ENCODE peak calls at places on chromosomes 16 and 17, in ten cellular contexts. One of them, this sample, is unnamed.

GRCh38 chr17:75774988-75775668 is 9.5 kb upstream of the UNK start:
- DNase-seq in stimulated activated CD4-positive, alpha-beta T cell treated with anti-CD3 and anti-CD28 coated beads, TNF-alpha, amount 100 ng/mL, for 1 hour: no peak
- DNase-seq in LHCN-M2: peak; percentile 62
- DNase-seq in neural crest cell: no peak
- DNase-seq in naive thymus-derived CD8-positive, alpha-beta T cell: no peak
- DNase-seq in AG10803: peak; percentile 33
- DNase-seq in osteocyte: no peak
- DNase-seq in hippocampal formation: no peak
- DNase-seq in amniotic stem cell: no peak
- DNase-seq in A549: no peak
- DNase-seq in this sample: peak; percentile 45

GRCh38 chr17:50275279-50275678 is 1.0 kb downstream of the TMEM92 start:
- DNase-seq in stimulated activated CD4-positive, alpha-beta T cell treated with anti-CD3 and anti-CD28 coated beads, TNF-alpha, amount 100 ng/mL, for 1 hour: no peak
- DNase-seq in LHCN-M2: no peak
- DNase-seq in neural crest cell: no peak
- DNase-seq in naive thymus-derived CD8-positive, alpha-beta T cell: no peak
- DNase-seq in AG10803: no peak
- DNase-seq in osteocyte: no peak
- DNase-seq in hippocampal formation: no peak
- DNase-seq in amniotic stem cell: no peak
- DNase-seq in A549: no peak
- DNase-seq in this sample: no peak

GRCh38 chr16:23608194-23608593 is 12.1 kb upstream of the NDUFAB1 start:
- DNase-seq in stimulated activated CD4-positive, alpha-beta T cell treated with anti-CD3 and anti-CD28 coated beads, TNF-alpha, amount 100 ng/mL, for 1 hour: no peak
- DNase-seq in LHCN-M2: peak; percentile 41
- DNase-seq in neural crest cell: no peak
- DNase-seq in naive thymus-derived CD8-positive, alpha-beta T cell: no peak
- DNase-seq in AG10803: no peak
- DNase-seq in osteocyte: no peak
- DNase-seq in hippocampal formation: no peak
- DNase-seq in amniotic stem cell: no peak
- DNase-seq in A549: no peak
- DNase-seq in this sample: no peak

GRCh38 chr16:47136101-47136820 is 7.5 kb downstream of the NETO2 start:
- DNase-seq in stimulated activated CD4-positive, alpha-beta T cell treated with anti-CD3 and anti-CD28 coated beads, TNF-alpha, amount 100 ng/mL, for 1 hour: no peak
- DNase-seq in LHCN-M2: no peak
- DNase-seq in neural crest cell: no peak
- DNase-seq in naive thymus-derived CD8-positive, alpha-beta T cell: no peak
- DNase-seq in AG10803: no peak
- DNase-seq in osteocyte: no peak
- DNase-seq in hippocampal formation: no peak
- DNase-seq in amniotic stem cell: no peak
- DNase-seq in A549: no peak
- DNase-seq in this sample: no peak

GRCh38 chr16:67966549-67967182 is 1.8 kb downstream of the SLC12A4 start:
- DNase-seq in stimulated activated CD4-positive, alpha-beta T cell treated with anti-CD3 and anti-CD28 coated beads, TNF-alpha, amount 100 ng/mL, for 1 hour: no peak
- DNase-seq in LHCN-M2: peak; percentile 70
- DNase-seq in neural crest cell: no peak
- DNase-seq in naive thymus-derived CD8-positive, alpha-beta T cell: no peak
- DNase-seq in AG10803: peak; percentile 68
- DNase-seq in osteocyte: no peak
- DNase-seq in hippocampal formation: no peak
- DNase-seq in amniotic stem cell: no peak
- DNase-seq in A549: no peak
- DNase-seq in this sample: peak; percentile 75

GRCh38 chr17:44253021-44253420 is 14.9 kb downstream of the SLC4A1 start:
- DNase-seq in stimulated activated CD4-positive, alpha-beta T cell treated with anti-CD3 and anti-CD28 coated beads, TNF-alpha, amount 100 ng/mL, for 1 hour: no peak
- DNase-seq in LHCN-M2: no peak
- DNase-seq in neural crest cell: no peak
- DNase-seq in naive thymus-derived CD8-positive, alpha-beta T cell: no peak
- DNase-seq in AG10803: no peak
- DNase-seq in osteocyte: no peak
- DNase-seq in hippocampal formation: no peak
- DNase-seq in amniotic stem cell: no peak
- DNase-seq in A549: no peak
- DNase-seq in this sample: no peak

GRCh38 chr17:43935204-43935925 is 6.9 kb downstream of the PPY start:
- DNase-seq in stimulated activated CD4-positive, alpha-beta T cell treated with anti-CD3 and anti-CD28 coated beads, TNF-alpha, amount 100 ng/mL, for 1 hour: no peak
- DNase-seq in LHCN-M2: no peak
- DNase-seq in neural crest cell: no peak
- DNase-seq in naive thymus-derived CD8-positive, alpha-beta T cell: no peak
- DNase-seq in AG10803: no peak
- DNase-seq in osteocyte: no peak
- DNase-seq in hippocampal formation: no peak
- DNase-seq in amniotic stem cell: no peak
- DNase-seq in A549: no peak
- DNase-seq in this sample: no peak

GRCh38 chr16:57736419-57737281 is 1.1 kb downstream of the KATNB1 start:
- DNase-seq in stimulated activated CD4-positive, alpha-beta T cell treated with anti-CD3 and anti-CD28 coated beads, TNF-alpha, amount 100 ng/mL, for 1 hour: no peak
- DNase-seq in LHCN-M2: peak; percentile 69
- DNase-seq in neural crest cell: no peak
- DNase-seq in naive thymus-derived CD8-positive, alpha-beta T cell: peak; percentile 54
- DNase-seq in AG10803: peak; percentile 86
- DNase-seq in osteocyte: no peak
- DNase-seq in hippocampal formation: peak; percentile 50
- DNase-seq in amniotic stem cell: no peak
- DNase-seq in A549: peak; percentile 79
- DNase-seq in this sample: peak; percentile 63

GRCh38 chr17:82854226-82854625 is 14.4 kb upstream of the ZNF750 start:
- DNase-seq in stimulated activated CD4-positive, alpha-beta T cell treated with anti-CD3 and anti-CD28 coated beads, TNF-alpha, amount 100 ng/mL, for 1 hour: no peak
- DNase-seq in LHCN-M2: no peak
- DNase-seq in neural crest cell: no peak
- DNase-seq in naive thymus-derived CD8-positive, alpha-beta T cell: no peak
- DNase-seq in AG10803: no peak
- DNase-seq in osteocyte: no peak
- DNase-seq in hippocampal formation: no peak
- DNase-seq in amniotic stem cell: no peak
- DNase-seq in A549: no peak
- DNase-seq in this sample: no peak

GRCh38 chr16:87860553-87861299 is 8.6 kb downstream of the SLC7A5 start:
- DNase-seq in stimulated activated CD4-positive, alpha-beta T cell treated with anti-CD3 and anti-CD28 coated beads, TNF-alpha, amount 100 ng/mL, for 1 hour: no peak
- DNase-seq in LHCN-M2: peak; percentile 86
- DNase-seq in neural crest cell: no peak
- DNase-seq in naive thymus-derived CD8-positive, alpha-beta T cell: no peak
- DNase-seq in AG10803: peak; percentile 64
- DNase-seq in osteocyte: no peak
- DNase-seq in hippocampal formation: no peak
- DNase-seq in amniotic stem cell: no peak
- DNase-seq in A549: peak; percentile 27
- DNase-seq in this sample: peak; percentile 89

GRCh38 chr16:5321925-5322324 is 224.3 kb upstream of the EEF2KMT start:
- DNase-seq in stimulated activated CD4-positive, alpha-beta T cell treated with anti-CD3 and anti-CD28 coated beads, TNF-alpha, amount 100 ng/mL, for 1 hour: no peak
- DNase-seq in LHCN-M2: no peak
- DNase-seq in neural crest cell: no peak
- DNase-seq in naive thymus-derived CD8-positive, alpha-beta T cell: no peak
- DNase-seq in AG10803: no peak
- DNase-seq in osteocyte: no peak
- DNase-seq in hippocampal formation: no peak
- DNase-seq in amniotic stem cell: no peak
- DNase-seq in A549: no peak
- DNase-seq in this sample: no peak

GRCh38 chr16:88351521-88352101 is 31.1 kb upstream of the ZNF469 start:
- DNase-seq in stimulated activated CD4-positive, alpha-beta T cell treated with anti-CD3 and anti-CD28 coated beads, TNF-alpha, amount 100 ng/mL, for 1 hour: no peak
- DNase-seq in LHCN-M2: no peak
- DNase-seq in neural crest cell: no peak
- DNase-seq in naive thymus-derived CD8-positive, alpha-beta T cell: no peak
- DNase-seq in AG10803: no peak
- DNase-seq in osteocyte: no peak
- DNase-seq in hippocampal formation: no peak
- DNase-seq in amniotic stem cell: no peak
- DNase-seq in A549: no peak
- DNase-seq in this sample: no peak

GRCh38 chr17:68591583-68591982 is 9.6 kb downstream of the FAM20A start:
- DNase-seq in stimulated activated CD4-positive, alpha-beta T cell treated with anti-CD3 and anti-CD28 coated beads, TNF-alpha, amount 100 ng/mL, for 1 hour: no peak
- DNase-seq in LHCN-M2: no peak
- DNase-seq in neural crest cell: no peak
- DNase-seq in naive thymus-derived CD8-positive, alpha-beta T cell: no peak
- DNase-seq in AG10803: no peak
- DNase-seq in osteocyte: peak; percentile 32
- DNase-seq in hippocampal formation: no peak
- DNase-seq in amniotic stem cell: no peak
- DNase-seq in A549: no peak
- DNase-seq in this sample: no peak